ENCODE peak calls at places on chromosomes 11 and 22, in ten cellular contexts. E, B, Z, G, D, K, L, R, P and H are unnamed samples.
A peak's percentile ranks its signal among the peaks of the same experiment; 100 is the strongest.

GRCh38 chr22:46149998-46150549 is at the start of gene PPARA:
- DNase-seq in E (peak; percentile 85), B (peak; percentile 78), Z (peak; percentile 84), G (peak; percentile 56), D (peak; percentile 66), K (peak; percentile 99), L (peak; percentile 70), R (peak; percentile 88), P (peak; percentile 71), H (peak; percentile 63)

GRCh38 chr22:38882480-38882879 is 10.5 kb upstream of the CBX6 start:
- DNase-seq in E (no peak), B (no peak), Z (no peak), G (no peak), D (no peak), K (no peak), L (no peak), R (no peak), P (no peak), H (no peak)

GRCh38 chr11:45881708-45882368 is 3.6 kb upstream of the MAPK8IP1 start:
- DNase-seq in E (peak; percentile 24), B (no peak), Z (peak; percentile 33), G (no peak), D (no peak), K (no peak), L (no peak), R (no peak), P (no peak), H (no peak)

GRCh38 chr22:36770946-36771340 is 5.0 kb downstream of the IFT27 start:
- DNase-seq in E (no peak), B (no peak), Z (no peak), G (no peak), D (no peak), K (no peak), L (no peak), R (no peak), P (no peak), H (no peak)

GRCh38 chr11:34328632-34328910 is 29.2 kb downstream of the ABTB2 start:
- DNase-seq in E (no peak), B (no peak), Z (no peak), G (no peak), D (no peak), K (no peak), L (no peak), R (no peak), P (no peak), H (no peak)

GRCh38 chr11:129089279-129089678 is 102.8 kb downstream of the ARHGAP32 start:
- DNase-seq in E (no peak), B (no peak), Z (no peak), G (no peak), D (peak; percentile 8), K (no peak), L (no peak), R (no peak), P (no peak), H (no peak)

GRCh38 chr11:34639545-34639944 is 18.7 kb downstream of the EHF start:
- DNase-seq in E (no peak), B (no peak), Z (peak; percentile 45), G (no peak), D (no peak), K (no peak), L (no peak), R (no peak), P (no peak), H (no peak)

GRCh38 chr22:37262346-37262745 is 18.3 kb upstream of the RAC2 start:
- DNase-seq in E (no peak), B (no peak), Z (no peak), G (no peak), D (no peak), K (no peak), L (no peak), R (no peak), P (no peak), H (peak; percentile 15)

GRCh38 chr11:76153609-76153949 is 52.7 kb downstream of the WNT11 start:
- DNase-seq in E (no peak), B (no peak), Z (peak; percentile 28), G (no peak), D (peak; percentile 14), K (no peak), L (no peak), R (no peak), P (no peak), H (no peak)

GRCh38 chr11:102985850-102986249 is 30.3 kb upstream of the MMP13 start:
- DNase-seq in E (no peak), B (no peak), Z (peak; percentile 26), G (no peak), D (no peak), K (no peak), L (no peak), R (no peak), P (no peak), H (no peak)

GRCh38 chr11:17543574-17544180 is 539 bp downstream of the USH1C start:
- DNase-seq in E (no peak), B (no peak), Z (no peak), G (no peak), D (no peak), K (no peak), L (no peak), R (no peak), P (no peak), H (no peak)

GRCh38 chr22:42473484-42474193 is 41.4 kb upstream of the NFAM1 start:
- DNase-seq in E (peak; percentile 62), B (no peak), Z (peak; percentile 68), G (peak; percentile 47), D (peak; percentile 65), K (peak; percentile 49), L (peak; percentile 41), R (no peak), P (no peak), H (no peak)

GRCh38 chr11:2909145-2909914 is 19.9 kb downstream of the PHLDA2 start:
- DNase-seq in E (no peak), B (no peak), Z (no peak), G (no peak), D (no peak), K (peak; percentile 78), L (no peak), R (no peak), P (no peak), H (no peak)

GRCh38 chr22:42171946-42172345 is 41.3 kb upstream of the CYP2D6 start:
- DNase-seq in E (no peak), B (no peak), Z (no peak), G (no peak), D (no peak), K (no peak), L (no peak), R (no peak), P (no peak), H (no peak)

GRCh38 chr11:83157755-83158473 is 983 bp downstream of the PCF11 start:
- DNase-seq in E (peak; percentile 42), B (peak; percentile 20), Z (peak; percentile 53), G (peak; percentile 35), D (peak; percentile 47), K (peak; percentile 49), L (peak; percentile 39), R (peak; percentile 60), P (peak; percentile 34), H (peak; percentile 51)

GRCh38 chr22:49182416-49182815 is 645.3 kb downstream of the BRD1 start:
- DNase-seq in E (no peak), B (no peak), Z (no peak), G (no peak), D (no peak), K (no peak), L (no peak), R (no peak), P (no peak), H (no peak)

GRCh38 chr11:132312616-132313210 is 942.3 kb downstream of the NTM start:
- DNase-seq in E (peak; percentile 17), B (no peak), Z (peak; percentile 47), G (peak; percentile 44), D (peak; percentile 5), K (peak; percentile 87), L (peak; percentile 24), R (no peak), P (no peak), H (peak; percentile 69)

GRCh38 chr22:24027991-24028390 is 16.9 kb downstream of the CABIN1 start:
- DNase-seq in E (no peak), B (no peak), Z (no peak), G (no peak), D (no peak), K (no peak), L (no peak), R (no peak), P (no peak), H (no peak)

GRCh38 chr11:134765565-134765964 is 353.5 kb upstream of the B3GAT1 start:
- DNase-seq in E (no peak), B (no peak), Z (no peak), G (no peak), D (no peak), K (no peak), L (no peak), R (no peak), P (no peak), H (no peak)

GRCh38 chr11:84498016-84498415 is 1129.1 kb downstream of the DLG2 start:
- DNase-seq in E (no peak), B (no peak), Z (peak; percentile 61), G (no peak), D (peak; percentile 42), K (no peak), L (no peak), R (no peak), P (no peak), H (no peak)

GRCh38 chr22:46068908-46069481 is 81.3 kb upstream of the PPARA start:
- DNase-seq in E (peak; percentile 78), B (no peak), Z (peak; percentile 85), G (no peak), D (peak; percentile 47), K (no peak), L (no peak), R (no peak), P (no peak), H (no peak)

GRCh38 chr22:40212126-40212525 is 34.4 kb downstream of the TNRC6B start:
- DNase-seq in E (no peak), B (no peak), Z (no peak), G (no peak), D (no peak), K (no peak), L (no peak), R (no peak), P (no peak), H (no peak)

GRCh38 chr22:22404598-22405284 is 103.8 kb downstream of the ZNF280B start:
- DNase-seq in E (no peak), B (no peak), Z (no peak), G (no peak), D (no peak), K (no peak), L (no peak), R (no peak), P (no peak), H (peak; percentile 15)